ENCODE peak calls at places on chromosomes 3 and 15, in seven cellular contexts. One of them, this sample, is unnamed.
A peak's percentile ranks its signal among the peaks of the same experiment; 100 is the strongest.

GRCh38 chr3:87796137-87796899 is 262.5 kb downstream of the CGGBP1 start:
- DNase-seq in stomach: no peak
- DNase-seq in BJ: no peak
- DNase-seq in kidney: no peak
- DNase-seq in fibroblast of lung: no peak
- DNase-seq in mucosa of descending colon: no peak
- DNase-seq in GM06990: no peak
- DNase-seq in this sample: no peak

GRCh38 chr3:108477511-108478147 is 32.8 kb downstream of the MYH15 start:
- DNase-seq in kidney: no peak
- DNase-seq in GM06990: no peak
- DNase-seq in BJ: no peak
- DNase-seq in stomach: peak; percentile 52
- DNase-seq in fibroblast of lung: peak; percentile 80
- DNase-seq in mucosa of descending colon: peak; percentile 64
- DNase-seq in this sample: peak; percentile 73

GRCh38 chr15:90892023-90892422 is 7.7 kb downstream of the FES start:
- DNase-seq in fibroblast of lung: no peak
- DNase-seq in kidney: peak; percentile 60
- DNase-seq in BJ: no peak
- DNase-seq in mucosa of descending colon: no peak
- DNase-seq in GM06990: no peak
- DNase-seq in stomach: no peak
- DNase-seq in this sample: no peak

GRCh38 chr3:196617256-196617655 is 22.2 kb upstream of the NRROS start:
- DNase-seq in GM06990: no peak
- DNase-seq in BJ: no peak
- DNase-seq in kidney: no peak
- DNase-seq in fibroblast of lung: no peak
- DNase-seq in stomach: no peak
- DNase-seq in mucosa of descending colon: no peak
- DNase-seq in this sample: no peak

GRCh38 chr3:185424435-185424834 is 61.5 kb downstream of the MAP3K13 start:
- DNase-seq in mucosa of descending colon: no peak
- DNase-seq in fibroblast of lung: no peak
- DNase-seq in stomach: no peak
- DNase-seq in BJ: no peak
- DNase-seq in kidney: no peak
- DNase-seq in GM06990: no peak
- DNase-seq in this sample: no peak

GRCh38 chr3:178513539-178514410 is 22.5 kb upstream of the KCNMB2 start:
- DNase-seq in kidney: no peak
- DNase-seq in stomach: no peak
- DNase-seq in GM06990: no peak
- DNase-seq in mucosa of descending colon: no peak
- DNase-seq in fibroblast of lung: peak; percentile 44
- DNase-seq in BJ: peak; percentile 96
- DNase-seq in this sample: peak; percentile 80

GRCh38 chr3:170977911-170978310 is 48.6 kb downstream of the SLC2A2 start:
- DNase-seq in mucosa of descending colon: no peak
- DNase-seq in GM06990: no peak
- DNase-seq in BJ: no peak
- DNase-seq in stomach: no peak
- DNase-seq in kidney: no peak
- DNase-seq in fibroblast of lung: no peak
- DNase-seq in this sample: no peak

GRCh38 chr3:52534281-52535183 is 875 bp upstream of the NT5DC2 start:
- DNase-seq in mucosa of descending colon: peak; percentile 49
- DNase-seq in kidney: peak; percentile 79
- DNase-seq in GM06990: peak; percentile 25
- DNase-seq in fibroblast of lung: peak; percentile 46
- DNase-seq in stomach: peak; percentile 30
- DNase-seq in BJ: no peak
- DNase-seq in this sample: no peak

GRCh38 chr15:51069983-51070382 is 24.7 kb downstream of the TNFAIP8L3 start:
- DNase-seq in fibroblast of lung: no peak
- DNase-seq in mucosa of descending colon: no peak
- DNase-seq in GM06990: no peak
- DNase-seq in kidney: no peak
- DNase-seq in BJ: no peak
- DNase-seq in stomach: no peak
- DNase-seq in this sample: no peak

GRCh38 chr3:32018723-32019564 is 37.4 kb downstream of the ZNF860 start:
- DNase-seq in fibroblast of lung: peak; percentile 82
- DNase-seq in kidney: no peak
- DNase-seq in mucosa of descending colon: no peak
- DNase-seq in GM06990: no peak
- DNase-seq in stomach: no peak
- DNase-seq in BJ: no peak
- DNase-seq in this sample: peak; percentile 36

GRCh38 chr15:79101866-79102581 is 11.4 kb upstream of the RASGRF1 start:
- DNase-seq in kidney: no peak
- DNase-seq in stomach: no peak
- DNase-seq in mucosa of descending colon: no peak
- DNase-seq in BJ: no peak
- DNase-seq in fibroblast of lung: no peak
- DNase-seq in GM06990: no peak
- DNase-seq in this sample: no peak

GRCh38 chr15:62069551-62069950 is 2.8 kb downstream of the C2CD4A start:
- DNase-seq in kidney: no peak
- DNase-seq in GM06990: no peak
- DNase-seq in stomach: no peak
- DNase-seq in mucosa of descending colon: no peak
- DNase-seq in fibroblast of lung: no peak
- DNase-seq in BJ: no peak
- DNase-seq in this sample: no peak

GRCh38 chr3:190192807-190193206 is 72.1 kb upstream of the P3H2 start:
- DNase-seq in stomach: no peak
- DNase-seq in BJ: no peak
- DNase-seq in fibroblast of lung: no peak
- DNase-seq in kidney: no peak
- DNase-seq in mucosa of descending colon: no peak
- DNase-seq in GM06990: no peak
- DNase-seq in this sample: no peak

GRCh38 chr3:148205945-148206845 is 491.5 kb upstream of the AGTR1 start:
- DNase-seq in fibroblast of lung: peak; percentile 7
- DNase-seq in mucosa of descending colon: no peak
- DNase-seq in kidney: no peak
- DNase-seq in GM06990: no peak
- DNase-seq in BJ: peak; percentile 49
- DNase-seq in stomach: no peak
- DNase-seq in this sample: no peak

GRCh38 chr3:196016485-196016884 is 65.4 kb downstream of the TFRC start:
- DNase-seq in GM06990: no peak
- DNase-seq in stomach: no peak
- DNase-seq in fibroblast of lung: peak; percentile 68
- DNase-seq in kidney: no peak
- DNase-seq in BJ: peak; percentile 10
- DNase-seq in mucosa of descending colon: no peak
- DNase-seq in this sample: peak; percentile 7

GRCh38 chr15:92393287-92393993 is at the start of gene ST8SIA2:
- DNase-seq in GM06990: peak; percentile 19
- DNase-seq in mucosa of descending colon: peak; percentile 42
- DNase-seq in stomach: no peak
- DNase-seq in BJ: no peak
- DNase-seq in fibroblast of lung: peak; percentile 3
- DNase-seq in kidney: no peak
- DNase-seq in this sample: no peak
- H3K4me3 ChIP-seq in GM06990: no peak within 1 kb of the TSS
- H3K4me3 ChIP-seq in mucosa of descending colon: no peak within 1 kb of the TSS
- H3K4me3 ChIP-seq in stomach: peak within 1 kb of the TSS; percentile 38
- H3K4me3 ChIP-seq in BJ: no peak within 1 kb of the TSS
- H3K4me3 ChIP-seq in fibroblast of lung: peak within 1 kb of the TSS; percentile 35
- H3K4me3 ChIP-seq in kidney: no peak within 1 kb of the TSS
- H3K4me3 ChIP-seq in this sample: no peak within 1 kb of the TSS

GRCh38 chr3:143066033-143066432 is 53.5 kb upstream of the CHST2 start:
- DNase-seq in BJ: no peak
- DNase-seq in mucosa of descending colon: no peak
- DNase-seq in fibroblast of lung: no peak
- DNase-seq in kidney: no peak
- DNase-seq in stomach: no peak
- DNase-seq in GM06990: no peak
- DNase-seq in this sample: no peak

GRCh38 chr3:143067201-143067600 is 52.4 kb upstream of the CHST2 start:
- DNase-seq in fibroblast of lung: no peak
- DNase-seq in mucosa of descending colon: no peak
- DNase-seq in BJ: no peak
- DNase-seq in GM06990: no peak
- DNase-seq in kidney: no peak
- DNase-seq in stomach: no peak
- DNase-seq in this sample: no peak

GRCh38 chr3:143071776-143072175 is 47.8 kb upstream of the CHST2 start:
- DNase-seq in BJ: no peak
- DNase-seq in fibroblast of lung: no peak
- DNase-seq in mucosa of descending colon: no peak
- DNase-seq in stomach: no peak
- DNase-seq in kidney: no peak
- DNase-seq in GM06990: no peak
- DNase-seq in this sample: no peak

GRCh38 chr3:143068059-143068458 is 51.5 kb upstream of the CHST2 start:
- DNase-seq in BJ: no peak
- DNase-seq in GM06990: no peak
- DNase-seq in mucosa of descending colon: no peak
- DNase-seq in stomach: no peak
- DNase-seq in fibroblast of lung: no peak
- DNase-seq in kidney: no peak
- DNase-seq in this sample: no peak

DNA sequence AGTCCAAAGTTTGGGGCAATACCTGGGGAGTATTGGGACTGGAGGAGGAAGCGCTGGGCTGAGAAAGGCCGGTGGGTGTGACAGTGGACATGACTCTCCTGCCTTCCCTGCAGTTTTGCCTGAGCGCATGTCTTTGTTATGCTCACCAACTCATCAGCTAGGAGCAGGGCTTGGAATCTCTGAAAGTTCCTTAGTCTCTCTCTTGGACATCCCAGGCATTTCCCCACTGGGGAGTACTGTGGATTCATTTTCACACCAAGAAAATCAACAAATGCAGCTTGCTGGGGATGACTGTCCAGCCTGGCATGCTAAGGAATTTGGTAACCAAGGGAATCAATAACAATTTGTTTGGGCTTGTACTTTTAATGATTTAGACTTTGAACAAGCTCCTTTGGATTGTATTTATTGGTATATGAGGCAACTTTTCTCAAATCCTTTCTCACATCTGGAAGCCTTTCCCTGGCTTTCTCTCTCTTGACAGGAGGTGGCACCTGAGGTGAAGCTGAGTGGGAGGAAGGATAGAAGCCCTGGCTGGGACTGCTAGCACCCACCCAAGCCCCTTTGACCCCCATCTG is 48.5 kb upstream of the CHST2 start:
- DNase-seq in stomach: no peak
- DNase-seq in BJ: peak; percentile 84
- DNase-seq in kidney: no peak
- DNase-seq in GM06990: no peak
- DNase-seq in fibroblast of lung: peak; percentile 62
- DNase-seq in mucosa of descending colon: peak; percentile 34
- DNase-seq in this sample: no peak
- TF ChIP-seq CTCF in stomach: no peak
- TF ChIP-seq CTCF in BJ: peak; percentile 8
- TF ChIP-seq CTCF in kidney: no peak
- TF ChIP-seq CTCF in GM06990: no peak
- TF ChIP-seq CTCF in fibroblast of lung: no peak
- TF ChIP-seq CTCF in mucosa of descending colon: no peak
- TF ChIP-seq CTCF in this sample: no peak

GRCh38 chr3:81760215-81760614 is 1.2 kb downstream of the GBE1 start:
- DNase-seq in fibroblast of lung: no peak
- DNase-seq in kidney: no peak
- DNase-seq in stomach: no peak
- DNase-seq in BJ: no peak
- DNase-seq in mucosa of descending colon: no peak
- DNase-seq in GM06990: no peak
- DNase-seq in this sample: no peak
- H3K4me3 ChIP-seq in fibroblast of lung: peak overlapping the region; percentile 97
- H3K4me3 ChIP-seq in kidney: peak overlapping the region; percentile 91
- H3K4me3 ChIP-seq in stomach: peak overlapping the region; percentile 52
- H3K4me3 ChIP-seq in BJ: peak overlapping the region; percentile 69
- H3K4me3 ChIP-seq in mucosa of descending colon: no peak overlapping the region
- H3K4me3 ChIP-seq in GM06990: peak overlapping the region; percentile 83
- H3K4me3 ChIP-seq in this sample: peak overlapping the region; percentile 63

GRCh38 chr3:129605593-129606521 is 619 bp downstream of the PLXND1 start:
- DNase-seq in fibroblast of lung: peak; percentile 47
- DNase-seq in stomach: peak; percentile 50
- DNase-seq in mucosa of descending colon: peak; percentile 58
- DNase-seq in GM06990: peak; percentile 51
- DNase-seq in kidney: no peak
- DNase-seq in BJ: no peak
- DNase-seq in this sample: peak; percentile 35
- TF ChIP-seq CTCF in fibroblast of lung: no peak
- TF ChIP-seq CTCF in stomach: no peak
- TF ChIP-seq CTCF in mucosa of descending colon: no peak
- TF ChIP-seq CTCF in GM06990: no peak
- TF ChIP-seq CTCF in kidney: no peak
- TF ChIP-seq CTCF in BJ: peak; percentile 13
- TF ChIP-seq CTCF in this sample: no peak

DNA sequence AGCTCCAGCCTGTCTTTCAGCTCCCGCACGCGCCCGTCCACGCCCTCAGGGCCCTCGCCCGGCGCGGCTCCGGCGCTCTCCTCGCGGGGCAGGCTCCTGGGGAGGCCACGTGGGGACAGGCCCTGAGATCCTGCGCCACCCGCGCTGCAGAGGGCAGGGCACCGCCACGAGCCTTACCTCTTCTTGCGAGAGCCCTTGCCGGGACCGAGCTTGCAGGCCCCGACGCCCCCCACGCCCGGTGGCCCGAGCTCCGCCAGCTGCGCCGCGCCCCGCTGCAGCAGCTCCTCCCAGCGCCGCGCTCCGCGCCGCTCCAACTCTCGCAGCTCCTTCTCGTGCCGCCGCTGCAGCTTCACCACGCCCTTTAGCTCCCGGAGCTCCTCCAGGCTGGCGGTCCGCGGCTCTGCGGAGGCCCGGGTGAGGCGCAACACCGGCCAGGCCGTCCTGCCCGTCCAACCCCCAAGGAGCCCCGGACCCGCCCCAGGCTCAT is 8.3 kb upstream of the ANKRD63 start:
- DNase-seq in kidney: no peak
- DNase-seq in GM06990: no peak
- DNase-seq in fibroblast of lung: peak; percentile 53
- DNase-seq in BJ: no peak
- DNase-seq in mucosa of descending colon: peak; percentile 81
- DNase-seq in stomach: peak; percentile 64
- DNase-seq in this sample: no peak
- H3K4me3 ChIP-seq in kidney: no peak overlapping the region
- H3K4me3 ChIP-seq in GM06990: no peak overlapping the region
- H3K4me3 ChIP-seq in fibroblast of lung: no peak overlapping the region
- H3K4me3 ChIP-seq in BJ: peak overlapping the region; percentile 27
- H3K4me3 ChIP-seq in mucosa of descending colon: no peak overlapping the region
- H3K4me3 ChIP-seq in stomach: peak overlapping the region; percentile 44
- H3K4me3 ChIP-seq in this sample: no peak overlapping the region